ENCODE peak calls at places on chromosomes 6 and 20, in four cellular contexts. K is HepG2, B is K562, G is IMR-90. U is an unnamed sample.

GRCh38 chr6:85996034-85996375 is 353.3 kb upstream of the SYNCRIP start:
- DNase-seq in B (no peak), K (no peak), G (no peak), U (no peak)

GRCh38 chr6:129612440-129612839 is 97.5 kb downstream of the ARHGAP18 start:
- DNase-seq in G (no peak), K (no peak), B (no peak), U (no peak)

GRCh38 chr20:6169251-6169650 is 46.4 kb upstream of the FERMT1 start:
- DNase-seq in K (peak; percentile 15), B (no peak), G (peak; percentile 12), U (no peak)

GRCh38 chr20:32893878-32894483 is 35.3 kb downstream of the EFCAB8 start:
- DNase-seq in G (peak; percentile 16), B (peak; percentile 66), K (peak; percentile 59), U (peak; percentile 57)

GRCh38 chr20:53162251-53162835 is 190.2 kb downstream of the TSHZ2 start:
- DNase-seq in B (peak; percentile 82), G (peak; percentile 47), K (no peak), U (peak; percentile 18)

GRCh38 chr6:44505751-44506150 is 118.2 kb downstream of the CDC5L start:
- DNase-seq in K (no peak), B (no peak), G (no peak), U (no peak)

GRCh38 chr6:92647630-92648029 is 771.7 kb downstream of the EPHA7 start:
- DNase-seq in B (no peak), K (peak; percentile 25), G (no peak), U (no peak)

GRCh38 chr6:132391391-132392291 is 9.6 kb downstream of the MOXD1 start:
- DNase-seq in K (no peak), G (peak; percentile 96), B (no peak), U (no peak)

GRCh38 chr6:125944434-125944816 is 12.1 kb upstream of the HINT3 start:
- DNase-seq in K (peak; percentile 98), B (no peak), G (peak; percentile 88), U (peak; percentile 89)

GRCh38 chr6:105364243-105364642 is 38.6 kb downstream of the PREP start:
- DNase-seq in B (no peak), G (no peak), K (no peak), U (no peak)

GRCh38 chr20:36856691-36857635 is 19.0 kb upstream of the TLDC2 start:
- DNase-seq in G (peak; percentile 56), K (no peak), B (no peak), U (no peak)

GRCh38 chr20:64236137-64237088 is 19.1 kb upstream of the PCMTD2 start:
- DNase-seq in K (peak; percentile 87), B (no peak), G (no peak), U (no peak)

GRCh38 chr6:167079853-167080297 is 43.0 kb upstream of the CCR6 start:
- DNase-seq in G (no peak), K (no peak), B (no peak), U (no peak)

GRCh38 chr6:15593798-15594197 is 69.0 kb downstream of the DTNBP1 start:
- DNase-seq in K (no peak), B (no peak), G (peak; percentile 27), U (no peak)

GRCh38 chr20:46963758-46964181 is 69.1 kb downstream of the EYA2 start:
- DNase-seq in B (no peak), G (peak; percentile 21), K (no peak), U (no peak)
- TF ChIP-seq MAZ in B (no peak), G (no peak), K (no peak), U (no peak)

DNA sequence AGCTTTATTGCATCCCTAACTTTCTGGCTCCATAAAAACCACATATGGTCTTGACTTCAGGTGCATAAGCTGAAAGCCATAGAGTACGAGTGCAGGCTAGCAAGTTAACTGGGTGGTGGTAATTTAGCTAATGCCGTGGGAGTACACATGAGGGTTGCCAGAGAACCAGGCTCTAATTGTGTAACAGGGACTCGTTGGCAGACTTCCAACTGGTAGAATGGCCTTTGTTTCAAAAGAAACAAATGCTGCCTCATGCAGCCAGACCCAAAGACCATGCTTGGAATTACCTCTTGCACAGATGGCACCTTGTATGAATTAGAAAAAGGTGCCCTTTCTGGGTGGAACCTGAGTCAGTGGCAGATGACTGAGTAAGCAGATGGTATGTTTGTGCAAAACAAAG is 73.2 kb downstream of the LY86 start:
- DNase-seq in G (peak; percentile 8), K (peak; percentile 56), B (no peak), U (no peak)
- TF ChIP-seq MAZ in G (no peak), K (no peak), B (no peak), U (no peak)

GRCh38 chr20:9617062-9617461 is 102.7 kb downstream of the LAMP5 start:
- DNase-seq in G (peak; percentile 66), B (peak; percentile 32), K (peak; percentile 67), U (peak; percentile 80)
- TF ChIP-seq MAZ in G (no peak), B (no peak), K (no peak), U (no peak)

GRCh38 chr6:138970856-138971425 is 17.1 kb downstream of the REPS1 start:
- DNase-seq in B (no peak), K (no peak), G (peak; percentile 95), U (peak; percentile 37)
- TF ChIP-seq MAZ in B (no peak), K (no peak), G (no peak), U (no peak)

GRCh38 chr6:154894903-154895302 is 100.2 kb upstream of the TIAM2 start:
- DNase-seq in G (no peak), B (no peak), K (no peak), U (no peak)

GRCh38 chr6:154895841-154896240 is 99.3 kb upstream of the TIAM2 start:
- DNase-seq in K (no peak), G (no peak), B (no peak), U (no peak)

GRCh38 chr6:154890874-154891273 is 104.2 kb upstream of the TIAM2 start:
- DNase-seq in K (no peak), B (no peak), G (no peak), U (no peak)

GRCh38 chr6:154891901-154892300 is 103.2 kb upstream of the TIAM2 start:
- DNase-seq in K (peak; percentile 81), G (no peak), B (no peak), U (peak; percentile 18)

DNA sequence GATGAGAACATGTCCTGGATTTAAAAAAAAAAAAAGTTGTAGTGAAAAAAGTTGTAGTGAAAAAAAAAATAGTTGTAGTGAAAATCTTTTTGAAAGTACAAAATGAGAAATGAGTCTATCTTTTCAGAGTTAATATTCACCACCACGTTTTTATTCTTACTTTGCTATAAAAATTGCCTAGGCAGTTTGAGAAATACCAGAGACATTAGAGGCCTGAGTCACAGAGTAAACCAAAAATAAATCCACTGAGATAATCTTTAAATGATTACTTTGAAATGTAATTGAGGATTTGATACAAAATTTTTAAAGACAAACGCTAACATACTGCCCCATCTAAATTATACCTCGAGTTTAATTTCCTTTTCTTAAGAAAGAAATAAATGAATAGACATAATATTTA is 101.2 kb upstream of the TIAM2 start:
- DNase-seq in G (peak; percentile 38), B (no peak), K (no peak), U (no peak)
- TF ChIP-seq MAZ in G (no peak), B (no peak), K (no peak), U (no peak)

GRCh38 chr6:3905853-3906190 is 56.6 kb downstream of the FAM50B start:
- DNase-seq in K (peak; percentile 45), G (no peak), B (no peak), U (no peak)
- TF ChIP-seq MAZ in K (no peak), G (no peak), B (no peak), U (no peak)

DNA sequence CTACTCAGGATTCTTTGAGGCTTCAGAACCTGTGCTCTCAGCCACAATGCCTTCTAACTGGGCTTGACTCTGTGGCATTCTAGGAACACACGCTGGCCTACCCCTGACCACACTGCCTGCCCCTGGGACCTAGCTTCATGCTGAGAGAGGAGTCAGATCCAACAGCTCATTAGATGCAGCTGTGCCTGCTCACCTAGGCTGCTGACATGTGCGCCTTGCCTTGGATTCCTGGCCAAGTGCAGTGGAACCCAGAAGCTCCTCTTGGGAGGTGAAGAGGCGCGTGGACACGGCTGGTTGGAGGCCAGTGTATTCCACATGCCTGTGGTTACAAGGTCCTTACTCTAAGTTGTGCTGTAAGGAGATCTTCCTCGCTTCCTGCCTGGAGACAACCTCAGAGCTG is 24.7 kb upstream of the KCNK16 start:
- DNase-seq in B (no peak), G (no peak), K (no peak), U (no peak)
- TF ChIP-seq MAZ in B (no peak), G (no peak), K (no peak), U (no peak)